ENCODE peak calls at places on chromosomes 3 and 15, in nine cellular contexts. T, L, W, U, K, O, V, B and S are unnamed samples.

GRCh38 chr3:127610105-127610504 is 11.9 kb downstream of the MCM2 start:
- DNase-seq in W (no peak), T (no peak), K (no peak), V (no peak), O (no peak), B (no peak), L (no peak), U (no peak), S (no peak)

GRCh38 chr15:57592836-57593420 is 1.2 kb downstream of the MYZAP start:
- DNase-seq in T (no peak), L (no peak), V (no peak), O (no peak), K (no peak), B (no peak), U (no peak), W (no peak), S (peak; percentile 13)

GRCh38 chr3:146581877-146582508 is 23.2 kb downstream of the PLSCR5 start:
- DNase-seq in W (no peak), K (no peak), O (no peak), U (no peak), L (no peak), V (no peak), T (no peak), B (no peak), S (no peak)

GRCh38 chr3:122609798-122610559 is 32.5 kb downstream of the PARP15 start:
- DNase-seq in W (no peak), O (no peak), B (no peak), L (no peak), V (peak; percentile 51), K (no peak), U (no peak), T (no peak), S (no peak)

GRCh38 chr15:76163429-76164020 is 103.7 kb downstream of the TMEM266 start:
- DNase-seq in K (no peak), O (no peak), U (no peak), V (no peak), B (no peak), L (peak; percentile 52), T (no peak), W (peak; percentile 90), S (no peak)

GRCh38 chr3:24201301-24201700 is 256.2 kb downstream of the NR1D2 start:
- DNase-seq in K (no peak), W (no peak), O (no peak), B (no peak), V (no peak), T (no peak), L (no peak), U (no peak), S (no peak)

GRCh38 chr3:100210777-100211145 is 50.0 kb upstream of the TBC1D23 start:
- DNase-seq in T (peak; percentile 87), L (peak; percentile 40), K (peak; percentile 88), V (no peak), W (no peak), B (no peak), O (no peak), U (no peak), S (peak; percentile 37)

GRCh38 chr15:68480296-68480695 is 48.3 kb upstream of the ITGA11 start:
- DNase-seq in T (no peak), K (no peak), U (no peak), V (no peak), L (no peak), B (no peak), W (no peak), O (no peak), S (no peak)

GRCh38 chr3:171506743-171507319 is 46.6 kb upstream of the TNIK start:
- DNase-seq in K (no peak), V (no peak), L (no peak), U (no peak), B (no peak), O (no peak), T (no peak), W (no peak), S (no peak)

GRCh38 chr3:119524931-119525662 is 26.8 kb downstream of the TIMMDC1 start:
- DNase-seq in U (no peak), T (no peak), B (no peak), V (no peak), L (no peak), O (no peak), K (peak; percentile 36), W (no peak), S (no peak)

GRCh38 chr3:183764854-183765731 is 60.3 kb downstream of the MAP6D1 start:
- DNase-seq in K (no peak), V (no peak), U (no peak), T (no peak), O (no peak), L (no peak), W (no peak), B (no peak), S (no peak)

GRCh38 chr3:172279191-172279640 is 169.0 kb downstream of the GHSR start:
- DNase-seq in U (no peak), O (no peak), B (no peak), L (no peak), K (no peak), T (peak; percentile 56), V (no peak), W (no peak), S (no peak)

GRCh38 chr3:127170794-127171193 is 22.1 kb upstream of the PRR23E start:
- DNase-seq in O (no peak), K (no peak), U (peak; percentile 24), L (no peak), V (no peak), B (no peak), W (peak; percentile 8), T (peak; percentile 68), S (peak; percentile 92)

GRCh38 chr15:65259367-65259781 is 27.3 kb downstream of the PARP16 start:
- DNase-seq in K (no peak), W (no peak), T (no peak), B (no peak), O (no peak), L (no peak), U (no peak), V (no peak), S (no peak)

GRCh38 chr3:45583021-45583851 is 11.3 kb upstream of the LIMD1 start:
- DNase-seq in V (no peak), L (peak; percentile 80), U (peak; percentile 33), B (peak; percentile 85), O (no peak), W (peak; percentile 45), T (peak; percentile 31), K (no peak), S (no peak)

GRCh38 chr3:190514163-190515153 is 573 bp downstream of the IL1RAP start:
- DNase-seq in O (peak; percentile 18), K (peak; percentile 49), L (peak; percentile 22), W (peak; percentile 31), U (no peak), V (no peak), T (no peak), B (peak; percentile 40), S (peak; percentile 59)

GRCh38 chr3:161347726-161348125 is 23.6 kb downstream of the SPTSSB start:
- DNase-seq in T (no peak), B (no peak), V (no peak), U (no peak), K (no peak), W (no peak), O (no peak), L (no peak), S (no peak)

GRCh38 chr3:108239082-108239481 is 16.9 kb upstream of the IFT57 start:
- DNase-seq in V (no peak), L (no peak), B (no peak), W (no peak), O (no peak), U (no peak), T (no peak), K (no peak), S (no peak)

GRCh38 chr15:99267957-99268356 is 16.7 kb downstream of the LRRC28 start:
- DNase-seq in K (no peak), V (no peak), B (no peak), O (no peak), T (no peak), U (no peak), L (no peak), W (no peak), S (no peak)

GRCh38 chr3:57275393-57275792 is 17.1 kb downstream of the ASB14 start:
- DNase-seq in L (no peak), W (no peak), B (no peak), K (no peak), T (no peak), O (no peak), U (no peak), V (no peak), S (no peak)

GRCh38 chr3:101865751-101866509 is 16.6 kb downstream of the NFKBIZ start:
- DNase-seq in O (no peak), V (no peak), W (peak; percentile 39), L (no peak), K (peak; percentile 70), B (no peak), T (no peak), U (no peak), S (no peak)

GRCh38 chr3:5071061-5071460 is 51.0 kb upstream of the ARL8B start:
- DNase-seq in U (no peak), T (no peak), L (no peak), O (no peak), K (no peak), V (no peak), W (no peak), B (no peak), S (no peak)

GRCh38 chr3:60055765-60056164 is 1005.9 kb upstream of the CFAP20DC start:
- DNase-seq in W (no peak), U (no peak), O (no peak), V (no peak), B (no peak), L (no peak), T (no peak), K (no peak), S (no peak)

GRCh38 chr3:194137314-194138097 is 1.6 kb downstream of the HES1 start:
- DNase-seq in V (no peak), B (peak; percentile 73), U (peak; percentile 37), T (peak; percentile 84), W (peak; percentile 83), L (peak; percentile 81), O (no peak), K (peak; percentile 66), S (peak; percentile 93)

GRCh38 chr3:72487078-72487765 is 361.0 kb downstream of the SHQ1 start:
- DNase-seq in K (peak; percentile 15), T (no peak), L (peak; percentile 36), O (peak; percentile 50), U (no peak), B (no peak), W (peak; percentile 45), V (no peak), S (no peak)

GRCh38 chr3:191356586-191357439 is 26.5 kb upstream of the UTS2B start:
- DNase-seq in T (no peak), V (no peak), W (no peak), B (no peak), L (peak; percentile 13), O (no peak), K (peak; percentile 29), U (no peak), S (no peak)

GRCh38 chr3:170055209-170055608 is 17.4 kb downstream of the GPR160 start:
- DNase-seq in U (no peak), L (no peak), B (peak; percentile 33), W (no peak), O (no peak), V (no peak), K (no peak), T (no peak), S (no peak)